ENCODE peak calls at places on chromosomes 6 and 20, in ten cellular contexts. S is memory B cell; W is astrocyte of the spinal cord; Y is AG09309; F is activated T-helper 1 cell treated with Interleukin-2 at 50 U/mL for 16 hours; X is mucosa of gallbladder; K is cardiac muscle cell; H is stimulated activated CD8-positive, alpha-beta memory T cell treated with anti-CD3 and anti-CD28 coated beads, Interleukin-2, amount 100 ng/mL, for 1 hour; B is ovary; V is NCI-H2081. O is an unnamed sample.

GRCh38 chr6:138004423-138005287 is 102.6 kb downstream of the PERP start:
- DNase-seq in V (peak; percentile 23), Y (peak; percentile 8), B (no peak), W (peak; percentile 33), H (no peak), K (peak; percentile 53), X (no peak), F (no peak), S (no peak), O (no peak)

GRCh38 chr20:20519269-20519668 is 151.4 kb downstream of the INSM1 start:
- DNase-seq in H (no peak), V (no peak), X (no peak), F (no peak), Y (no peak), B (no peak), W (no peak), K (no peak), S (no peak), O (no peak)

GRCh38 chr6:71855406-71855805 is 30.9 kb upstream of the RIMS1 start:
- DNase-seq in X (no peak), W (no peak), K (no peak), H (no peak), S (no peak), Y (no peak), V (no peak), F (no peak), B (no peak), O (no peak)

GRCh38 chr6:149169761-149170359 is 147.7 kb upstream of the TAB2 start:
- DNase-seq in X (no peak), B (peak; percentile 23), W (peak; percentile 35), V (no peak), H (no peak), S (no peak), F (no peak), K (no peak), Y (no peak), O (no peak)

GRCh38 chr20:45945678-45946148 is 11.2 kb downstream of the PCIF1 start:
- DNase-seq in S (no peak), H (no peak), Y (no peak), V (no peak), X (no peak), K (no peak), B (no peak), F (no peak), W (peak; percentile 64), O (no peak)

GRCh38 chr20:2403291-2404052 is 22.8 kb downstream of the TGM6 start:
- DNase-seq in X (no peak), B (no peak), S (no peak), Y (no peak), V (no peak), W (no peak), H (no peak), K (no peak), F (no peak), O (no peak)

GRCh38 chr6:5681480-5681879 is 325.2 kb downstream of the NRN1 start:
- DNase-seq in Y (no peak), W (no peak), S (no peak), B (no peak), V (no peak), H (no peak), X (no peak), K (no peak), F (no peak), O (no peak)

GRCh38 chr6:146997062-146997461 is 207.2 kb upstream of the STXBP5 start:
- DNase-seq in K (peak; percentile 69), S (no peak), Y (peak; percentile 18), B (no peak), V (no peak), H (no peak), F (no peak), W (peak; percentile 81), X (no peak), O (peak; percentile 11)

GRCh38 chr6:44289726-44290125 is 19.5 kb downstream of the TMEM151B start:
- DNase-seq in K (no peak), H (no peak), V (no peak), X (no peak), F (no peak), W (no peak), Y (no peak), B (no peak), S (no peak), O (no peak)

GRCh38 chr20:37225146-37225545 is 36.5 kb downstream of the GHRH start:
- DNase-seq in K (no peak), B (no peak), X (no peak), Y (no peak), H (no peak), S (no peak), W (no peak), F (no peak), V (no peak), O (no peak)

GRCh38 chr6:169752074-169752623 is 727 bp downstream of the ERMARD start:
- DNase-seq in S (no peak), W (no peak), X (no peak), B (no peak), K (no peak), V (no peak), F (no peak), H (no peak), Y (no peak), O (no peak)

GRCh38 chr20:33584976-33585375 is 77.2 kb upstream of the C20orf144 start:
- DNase-seq in S (no peak), H (no peak), X (no peak), V (no peak), F (no peak), B (no peak), Y (no peak), K (no peak), W (no peak), O (no peak)

GRCh38 chr20:16368645-16369292 is 204.5 kb downstream of the KIF16B start:
- DNase-seq in V (no peak), X (peak; percentile 40), B (no peak), Y (peak; percentile 11), F (no peak), S (no peak), W (peak; percentile 59), H (no peak), K (peak; percentile 5), O (no peak)

GRCh38 chr20:44142416-44142815 is 44.6 kb downstream of the JPH2 start:
- DNase-seq in Y (no peak), H (no peak), S (no peak), W (peak; percentile 76), F (no peak), B (no peak), V (no peak), K (peak; percentile 55), X (no peak), O (peak; percentile 68)

GRCh38 chr6:138410972-138411667 is 7.1 kb downstream of the HEBP2 start:
- DNase-seq in H (no peak), Y (peak; percentile 28), S (no peak), W (peak; percentile 50), B (no peak), V (no peak), K (peak; percentile 45), F (no peak), X (no peak), O (no peak)

GRCh38 chr6:142697912-142698311 is 247.1 kb downstream of the HIVEP2 start:
- DNase-seq in Y (no peak), B (peak; percentile 24), S (no peak), H (no peak), K (peak; percentile 30), V (no peak), F (no peak), X (no peak), W (peak; percentile 29), O (no peak)

GRCh38 chr6:114376611-114377206 is 33.9 kb upstream of the HS3ST5 start:
- DNase-seq in F (no peak), W (no peak), S (no peak), X (peak; percentile 14), H (no peak), Y (no peak), K (no peak), B (no peak), V (no peak), O (no peak)

GRCh38 chr20:47741669-47742345 is 43.5 kb downstream of the SULF2 start:
- DNase-seq in K (no peak), H (no peak), V (no peak), X (no peak), Y (no peak), W (no peak), S (no peak), F (no peak), B (no peak), O (no peak)

GRCh38 chr6:71892641-71893040 is 6.3 kb downstream of the RIMS1 start:
- DNase-seq in K (no peak), S (no peak), V (no peak), X (no peak), W (no peak), H (no peak), B (no peak), F (no peak), Y (no peak), O (no peak)

O was measured in astrocyte of the cerebellum.